ENCODE peak calls at places on chromosomes 13 and 19, in nine cellular contexts. One of them, this sample, is unnamed. For H3K27me3, the result is how much of the 10 kb centered on the place peaks cover.

GRCh38 chr13:45108716-45109706 is 11.3 kb upstream of the GTF2F2 start:
- DNase-seq in heart right ventricle: no peak
- DNase-seq in left ventricle myocardium inferior: no peak
- DNase-seq in psoas muscle: peak
- DNase-seq in heart left ventricle: no peak
- DNase-seq in lung: no peak
- DNase-seq in A673: no peak
- DNase-seq in mammary epithelial cell: peak
- DNase-seq in MM.1S: no peak
- DNase-seq in this sample: no peak

GRCh38 chr19:11578342-11579142 is 1.1 kb upstream of the ACP5 start:
- DNase-seq in heart right ventricle: peak
- DNase-seq in left ventricle myocardium inferior: peak
- DNase-seq in psoas muscle: peak
- DNase-seq in heart left ventricle: peak
- DNase-seq in lung: peak
- DNase-seq in A673: no peak
- DNase-seq in mammary epithelial cell: no peak
- DNase-seq in MM.1S: no peak
- DNase-seq in this sample: no peak

GRCh38 chr19:38264486-38265212 is at the start of gene SPINT2:
- DNase-seq in heart right ventricle: no peak
- DNase-seq in left ventricle myocardium inferior: no peak
- DNase-seq in psoas muscle: no peak
- DNase-seq in heart left ventricle: no peak
- DNase-seq in lung: peak
- DNase-seq in A673: no peak
- DNase-seq in mammary epithelial cell: no peak
- DNase-seq in MM.1S: peak
- DNase-seq in this sample: no peak

GRCh38 chr19:49428547-49429451 is 3.6 kb downstream of the GFY start:
- DNase-seq in heart right ventricle: no peak
- DNase-seq in left ventricle myocardium inferior: no peak
- DNase-seq in psoas muscle: no peak
- DNase-seq in heart left ventricle: no peak
- DNase-seq in lung: no peak
- DNase-seq in A673: no peak
- DNase-seq in mammary epithelial cell: no peak
- DNase-seq in MM.1S: no peak
- DNase-seq in this sample: no peak

GRCh38 chr19:13190781-13191540 is 40.8 kb downstream of the IER2 start:
- DNase-seq in heart right ventricle: no peak
- DNase-seq in left ventricle myocardium inferior: no peak
- DNase-seq in psoas muscle: no peak
- DNase-seq in heart left ventricle: no peak
- DNase-seq in lung: no peak
- DNase-seq in A673: no peak
- DNase-seq in mammary epithelial cell: no peak
- DNase-seq in MM.1S: no peak
- DNase-seq in this sample: no peak

GRCh38 chr19:50195224-50195623 is 8.2 kb upstream of the MYH14 start:
- DNase-seq in heart right ventricle: no peak
- DNase-seq in left ventricle myocardium inferior: no peak
- DNase-seq in psoas muscle: no peak
- DNase-seq in heart left ventricle: no peak
- DNase-seq in lung: no peak
- DNase-seq in A673: no peak
- DNase-seq in mammary epithelial cell: no peak
- DNase-seq in MM.1S: no peak
- DNase-seq in this sample: no peak

GRCh38 chr13:68304287-68304893 is 1074.3 kb upstream of the PCDH9 start:
- DNase-seq in heart right ventricle: no peak
- DNase-seq in left ventricle myocardium inferior: no peak
- DNase-seq in psoas muscle: no peak
- DNase-seq in heart left ventricle: no peak
- DNase-seq in lung: no peak
- DNase-seq in A673: peak
- DNase-seq in mammary epithelial cell: peak
- DNase-seq in MM.1S: peak
- DNase-seq in this sample: no peak

GRCh38 chr13:98284677-98285076 is 107.6 kb upstream of the RNF113B start:
- DNase-seq in heart right ventricle: no peak
- DNase-seq in left ventricle myocardium inferior: no peak
- DNase-seq in psoas muscle: no peak
- DNase-seq in heart left ventricle: no peak
- DNase-seq in lung: no peak
- DNase-seq in A673: peak
- DNase-seq in mammary epithelial cell: no peak
- DNase-seq in MM.1S: no peak
- DNase-seq in this sample: no peak

GRCh38 chr19:33998739-33999345 is 173.5 kb upstream of the LSM14A start:
- DNase-seq in heart right ventricle: no peak
- DNase-seq in left ventricle myocardium inferior: no peak
- DNase-seq in psoas muscle: no peak
- DNase-seq in heart left ventricle: no peak
- DNase-seq in lung: no peak
- DNase-seq in A673: peak
- DNase-seq in mammary epithelial cell: no peak
- DNase-seq in MM.1S: no peak
- DNase-seq in this sample: no peak

GRCh38 chr13:20673711-20674110 is 29.8 kb upstream of the IL17D start:
- DNase-seq in heart right ventricle: no peak
- DNase-seq in left ventricle myocardium inferior: no peak
- DNase-seq in psoas muscle: no peak
- DNase-seq in heart left ventricle: no peak
- DNase-seq in lung: no peak
- DNase-seq in A673: no peak
- DNase-seq in mammary epithelial cell: no peak
- DNase-seq in MM.1S: no peak
- DNase-seq in this sample: no peak

GRCh38 chr19:15810335-15810734 is 5.1 kb downstream of the OR10H1 start:
- DNase-seq in heart right ventricle: peak
- DNase-seq in left ventricle myocardium inferior: no peak
- DNase-seq in psoas muscle: no peak
- DNase-seq in heart left ventricle: no peak
- DNase-seq in lung: no peak
- DNase-seq in A673: peak
- DNase-seq in mammary epithelial cell: peak
- DNase-seq in MM.1S: no peak
- DNase-seq in this sample: no peak

GRCh38 chr13:99875391-99875790 is 96.2 kb downstream of the ZIC5 start:
- DNase-seq in heart right ventricle: no peak
- DNase-seq in left ventricle myocardium inferior: no peak
- DNase-seq in psoas muscle: no peak
- DNase-seq in heart left ventricle: no peak
- DNase-seq in lung: no peak
- DNase-seq in A673: no peak
- DNase-seq in mammary epithelial cell: no peak
- DNase-seq in MM.1S: no peak
- DNase-seq in this sample: no peak

GRCh38 chr13:28100149-28101121 is at the start of gene FLT3:
- DNase-seq in heart right ventricle: no peak
- DNase-seq in left ventricle myocardium inferior: peak
- DNase-seq in psoas muscle: no peak
- DNase-seq in heart left ventricle: peak
- DNase-seq in lung: no peak
- DNase-seq in A673: peak
- DNase-seq in mammary epithelial cell: peak
- DNase-seq in MM.1S: peak
- DNase-seq in this sample: no peak

GRCh38 chr13:40422588-40423235 is 243.7 kb downstream of the FOXO1 start:
- DNase-seq in heart right ventricle: no peak
- DNase-seq in left ventricle myocardium inferior: no peak
- DNase-seq in psoas muscle: no peak
- DNase-seq in heart left ventricle: no peak
- DNase-seq in lung: no peak
- DNase-seq in A673: no peak
- DNase-seq in mammary epithelial cell: peak
- DNase-seq in MM.1S: no peak
- DNase-seq in this sample: no peak

GRCh38 chr13:30037766-30038165 is 187.3 kb upstream of the UBL3 start:
- DNase-seq in heart right ventricle: no peak
- DNase-seq in left ventricle myocardium inferior: no peak
- DNase-seq in psoas muscle: no peak
- DNase-seq in heart left ventricle: no peak
- DNase-seq in lung: no peak
- DNase-seq in A673: no peak
- DNase-seq in mammary epithelial cell: no peak
- DNase-seq in MM.1S: no peak
- DNase-seq in this sample: no peak

GRCh38 chr19:29062486-29063435 is 150.2 kb downstream of the UQCRFS1 start:
- DNase-seq in heart right ventricle: no peak
- DNase-seq in left ventricle myocardium inferior: no peak
- DNase-seq in psoas muscle: no peak
- DNase-seq in heart left ventricle: no peak
- DNase-seq in lung: no peak
- DNase-seq in A673: no peak
- DNase-seq in mammary epithelial cell: no peak
- DNase-seq in MM.1S: no peak
- DNase-seq in this sample: no peak

GRCh38 chr13:75785130-75785529 is 149.0 kb downstream of the LMO7 start:
- DNase-seq in heart right ventricle: no peak
- DNase-seq in left ventricle myocardium inferior: no peak
- DNase-seq in psoas muscle: no peak
- DNase-seq in heart left ventricle: no peak
- DNase-seq in lung: no peak
- DNase-seq in A673: no peak
- DNase-seq in mammary epithelial cell: no peak
- DNase-seq in MM.1S: no peak
- DNase-seq in this sample: no peak

GRCh38 chr19:7999376-7999775 is 6.1 kb downstream of the ELAVL1 start:
- DNase-seq in heart right ventricle: no peak
- DNase-seq in left ventricle myocardium inferior: no peak
- DNase-seq in psoas muscle: no peak
- DNase-seq in heart left ventricle: no peak
- DNase-seq in lung: no peak
- DNase-seq in A673: no peak
- DNase-seq in mammary epithelial cell: no peak
- DNase-seq in MM.1S: no peak
- DNase-seq in this sample: no peak

GRCh38 chr19:32041681-32042292 is 303.6 kb upstream of the ZNF507 start:
- DNase-seq in heart right ventricle: peak
- DNase-seq in left ventricle myocardium inferior: peak
- DNase-seq in psoas muscle: peak
- DNase-seq in heart left ventricle: peak
- DNase-seq in lung: peak
- DNase-seq in A673: peak
- DNase-seq in mammary epithelial cell: peak
- DNase-seq in MM.1S: peak
- DNase-seq in this sample: peak

GRCh38 chr13:106568225-106569003 is 477 bp upstream of the ARGLU1 start:
- DNase-seq in heart right ventricle: no peak
- DNase-seq in left ventricle myocardium inferior: no peak
- DNase-seq in psoas muscle: no peak
- DNase-seq in heart left ventricle: no peak
- DNase-seq in lung: no peak
- DNase-seq in A673: no peak
- DNase-seq in mammary epithelial cell: no peak
- DNase-seq in MM.1S: no peak
- DNase-seq in this sample: no peak

GRCh38 chr19:39032164-39032918 is at the start of gene FBXO27:
- DNase-seq in heart right ventricle: peak
- DNase-seq in left ventricle myocardium inferior: peak
- DNase-seq in psoas muscle: peak
- DNase-seq in heart left ventricle: peak
- DNase-seq in lung: peak
- DNase-seq in A673: no peak
- DNase-seq in mammary epithelial cell: no peak
- DNase-seq in MM.1S: no peak
- DNase-seq in this sample: peak

GRCh38 chr13:48493851-48494250 is 39.0 kb downstream of the RCBTB2 start:
- DNase-seq in heart right ventricle: no peak
- DNase-seq in left ventricle myocardium inferior: no peak
- DNase-seq in psoas muscle: no peak
- DNase-seq in heart left ventricle: no peak
- DNase-seq in lung: no peak
- DNase-seq in A673: peak
- DNase-seq in mammary epithelial cell: peak
- DNase-seq in MM.1S: no peak
- DNase-seq in this sample: no peak

GRCh38 chr19:2291185-2291751 is 9.3 kb upstream of the PEAK3 start:
- DNase-seq in heart right ventricle: no peak
- DNase-seq in left ventricle myocardium inferior: no peak
- DNase-seq in psoas muscle: no peak
- DNase-seq in heart left ventricle: no peak
- DNase-seq in lung: no peak
- DNase-seq in A673: no peak
- DNase-seq in mammary epithelial cell: peak
- DNase-seq in MM.1S: no peak
- DNase-seq in this sample: no peak
- TF ChIP-seq CTCF in heart right ventricle: no peak
- TF ChIP-seq CTCF in left ventricle myocardium inferior: no peak
- TF ChIP-seq CTCF in psoas muscle: no peak
- TF ChIP-seq CTCF in heart left ventricle: no peak
- TF ChIP-seq CTCF in lung: no peak
- TF ChIP-seq CTCF in A673: no peak
- TF ChIP-seq CTCF in mammary epithelial cell: no peak
- TF ChIP-seq CTCF in MM.1S: no peak
- TF ChIP-seq CTCF in this sample: no peak

GRCh38 chr13:79379274-79379673 is 26.8 kb downstream of the RBM26 start:
- DNase-seq in heart right ventricle: no peak
- DNase-seq in left ventricle myocardium inferior: no peak
- DNase-seq in psoas muscle: no peak
- DNase-seq in heart left ventricle: no peak
- DNase-seq in lung: no peak
- DNase-seq in A673: no peak
- DNase-seq in mammary epithelial cell: no peak
- DNase-seq in MM.1S: no peak
- DNase-seq in this sample: no peak
- H3K27ac ChIP-seq in heart right ventricle: no peak
- H3K27ac ChIP-seq in left ventricle myocardium inferior: no peak
- H3K27ac ChIP-seq in psoas muscle: no peak
- H3K27ac ChIP-seq in heart left ventricle: no peak
- H3K27ac ChIP-seq in lung: no peak
- H3K27ac ChIP-seq in A673: no peak
- H3K27ac ChIP-seq in mammary epithelial cell: no peak
- H3K27ac ChIP-seq in MM.1S: no peak
- H3K27ac ChIP-seq in this sample: no peak

DNA sequence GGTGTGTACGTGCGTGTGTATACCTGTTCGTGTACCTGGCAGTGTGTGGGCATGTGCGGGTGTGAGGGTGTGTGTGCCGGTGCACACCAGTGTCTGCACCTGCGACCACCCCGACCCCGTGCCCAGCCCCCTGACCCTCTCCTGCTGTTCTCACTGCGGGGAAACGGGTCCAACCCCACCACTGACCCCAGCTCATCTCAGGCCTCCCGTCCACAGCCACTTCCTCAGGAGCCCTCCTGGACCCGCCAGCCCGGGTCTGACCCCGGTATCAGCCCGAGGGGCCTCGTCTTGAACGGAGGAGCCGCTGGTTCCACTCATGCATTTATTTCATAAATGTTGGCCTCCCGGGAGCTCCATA is 23.8 kb upstream of the ONECUT3 start:
- DNase-seq in heart right ventricle: no peak
- DNase-seq in left ventricle myocardium inferior: no peak
- DNase-seq in psoas muscle: no peak
- DNase-seq in heart left ventricle: no peak
- DNase-seq in lung: no peak
- DNase-seq in A673: no peak
- DNase-seq in mammary epithelial cell: no peak
- DNase-seq in MM.1S: no peak
- DNase-seq in this sample: no peak
- H3K27me3 ChIP-seq in heart right ventricle: half or more
- H3K27me3 ChIP-seq in left ventricle myocardium inferior: half or more
- H3K27me3 ChIP-seq in psoas muscle: under half
- H3K27me3 ChIP-seq in heart left ventricle: half or more
- H3K27me3 ChIP-seq in lung: under half
- H3K27me3 ChIP-seq in A673: half or more
- H3K27me3 ChIP-seq in mammary epithelial cell: under half
- H3K27me3 ChIP-seq in MM.1S: half or more
- H3K27me3 ChIP-seq in this sample: under half

GRCh38 chr19:30443531-30444252 is 71.5 kb downstream of the ZNF536 start:
- DNase-seq in heart right ventricle: no peak
- DNase-seq in left ventricle myocardium inferior: no peak
- DNase-seq in psoas muscle: no peak
- DNase-seq in heart left ventricle: no peak
- DNase-seq in lung: no peak
- DNase-seq in A673: no peak
- DNase-seq in mammary epithelial cell: no peak
- DNase-seq in MM.1S: no peak
- DNase-seq in this sample: no peak
- TF ChIP-seq CTCF in heart right ventricle: no peak
- TF ChIP-seq CTCF in left ventricle myocardium inferior: no peak
- TF ChIP-seq CTCF in psoas muscle: no peak
- TF ChIP-seq CTCF in heart left ventricle: no peak
- TF ChIP-seq CTCF in lung: no peak
- TF ChIP-seq CTCF in A673: no peak
- TF ChIP-seq CTCF in mammary epithelial cell: no peak
- TF ChIP-seq CTCF in MM.1S: no peak
- TF ChIP-seq CTCF in this sample: no peak

This sample was measured in dorsolateral prefrontal cortex.